ENCODE peak calls at places on chromosomes 2 and 18, in four cellular contexts. Z is K562, T is GM23338, B is MM.1S. A is an unnamed sample.

GRCh38 chr2:62340981-62341624 is 145.2 kb downstream of the B3GNT2 start:
- DNase-seq in Z (peak; percentile 65), T (no peak), B (no peak), A (peak; percentile 71)

GRCh38 chr18:55034742-55035141 is 75.5 kb upstream of the CCDC68 start:
- DNase-seq in Z (no peak), T (no peak), B (no peak), A (no peak)

GRCh38 chr2:177143444-177143843 is 69.2 kb upstream of the HNRNPA3 start:
- DNase-seq in Z (no peak), T (peak; percentile 61), B (no peak), A (peak; percentile 56)

GRCh38 chr2:74925361-74925786 is 33.1 kb upstream of the POLE4 start:
- DNase-seq in Z (no peak), T (no peak), B (no peak), A (no peak)

GRCh38 chr2:238791345-238791744 is 56.5 kb upstream of the TWIST2 start:
- DNase-seq in Z (no peak), T (no peak), B (no peak), A (no peak)

GRCh38 chr18:6576706-6577375 is 152.7 kb upstream of the ARHGAP28 start:
- DNase-seq in Z (no peak), T (no peak), B (no peak), A (no peak)

GRCh38 chr2:165897741-165898140 is 55.8 kb downstream of the TTC21B start:
- DNase-seq in Z (no peak), T (no peak), B (no peak), A (no peak)

GRCh38 chr2:200782243-200782642 is 29.5 kb upstream of the BZW1 start:
- DNase-seq in Z (no peak), T (no peak), B (no peak), A (no peak)

GRCh38 chr2:188524519-188525113 is 232.9 kb downstream of the GULP1 start:
- DNase-seq in Z (peak; percentile 46), T (peak; percentile 68), B (peak; percentile 46), A (peak; percentile 72)

GRCh38 chr2:192148620-192149321 is 46.0 kb downstream of the TMEFF2 start:
- DNase-seq in Z (no peak), T (no peak), B (no peak), A (no peak)

GRCh38 chr18:5239447-5239846 is 42.4 kb upstream of the AKAIN1 start:
- DNase-seq in Z (no peak), T (no peak), B (no peak), A (no peak)

GRCh38 chr2:180959787-180960186 is 20.6 kb upstream of the UBE2E3 start:
- DNase-seq in Z (no peak), T (no peak), B (no peak), A (no peak)
- H3K4me3 ChIP-seq in Z (no peak overlapping the region), T (no peak overlapping the region), B (no peak overlapping the region), A (no peak overlapping the region)

DNA sequence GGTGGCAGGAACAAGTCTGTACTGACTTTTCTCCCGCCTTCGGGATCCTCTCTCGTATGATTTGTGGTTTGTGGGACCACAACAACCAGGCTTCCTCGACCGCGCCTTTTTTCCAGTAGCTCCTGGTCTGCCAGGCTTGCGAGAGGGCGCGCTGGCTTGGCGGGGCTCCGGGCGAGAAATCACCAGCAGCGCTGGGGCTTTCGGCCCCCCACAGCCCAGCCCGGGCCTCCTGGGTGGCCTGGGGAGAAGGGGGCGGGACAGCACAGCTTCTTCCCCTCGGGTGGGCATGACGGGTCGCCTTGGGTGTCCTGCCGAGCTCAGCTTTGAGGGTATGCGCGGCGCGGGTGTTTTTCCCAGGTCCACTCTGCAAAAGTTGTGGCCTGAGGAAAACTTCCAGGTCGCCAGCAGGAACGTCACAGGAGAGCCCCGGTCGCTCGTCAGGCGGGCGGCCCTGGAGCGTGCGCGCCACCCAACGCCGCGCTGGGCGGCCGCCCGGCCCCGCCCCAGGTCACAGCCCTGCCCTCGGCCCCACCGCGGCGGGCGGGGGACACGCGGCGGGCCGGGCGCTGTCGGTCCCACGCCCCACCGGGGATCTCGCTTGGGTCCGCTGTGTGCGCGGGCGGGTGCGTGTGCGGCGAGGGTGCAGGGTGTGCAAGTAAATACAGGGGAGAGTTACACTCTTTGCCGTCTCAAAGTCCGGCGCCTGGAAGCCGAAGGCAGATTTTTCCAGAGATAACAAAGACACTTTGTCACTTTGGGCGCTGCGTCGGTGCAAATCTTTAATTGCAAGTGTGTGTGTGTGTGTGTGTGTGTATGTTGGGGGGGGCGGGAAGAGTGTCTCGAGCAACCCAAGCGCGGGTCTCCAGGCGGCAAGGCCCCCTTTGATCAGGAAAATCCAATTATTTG is 728 bp upstream of the SP5 start:
- DNase-seq in Z (peak; percentile 85), T (peak; percentile 51), B (peak; percentile 45), A (peak; percentile 74)
- TF ChIP-seq EZH2 in Z (no peak), T (peak; percentile 96), B (no peak), A (no peak)

GRCh38 chr2:65030933-65031332 is 25.3 kb upstream of the CEP68 start:
- DNase-seq in Z (no peak), T (no peak), B (no peak), A (no peak)
- H3K4me3 ChIP-seq in Z (no peak overlapping the region), T (peak overlapping the region; percentile 20), B (peak overlapping the region; percentile 49), A (no peak overlapping the region)

DNA sequence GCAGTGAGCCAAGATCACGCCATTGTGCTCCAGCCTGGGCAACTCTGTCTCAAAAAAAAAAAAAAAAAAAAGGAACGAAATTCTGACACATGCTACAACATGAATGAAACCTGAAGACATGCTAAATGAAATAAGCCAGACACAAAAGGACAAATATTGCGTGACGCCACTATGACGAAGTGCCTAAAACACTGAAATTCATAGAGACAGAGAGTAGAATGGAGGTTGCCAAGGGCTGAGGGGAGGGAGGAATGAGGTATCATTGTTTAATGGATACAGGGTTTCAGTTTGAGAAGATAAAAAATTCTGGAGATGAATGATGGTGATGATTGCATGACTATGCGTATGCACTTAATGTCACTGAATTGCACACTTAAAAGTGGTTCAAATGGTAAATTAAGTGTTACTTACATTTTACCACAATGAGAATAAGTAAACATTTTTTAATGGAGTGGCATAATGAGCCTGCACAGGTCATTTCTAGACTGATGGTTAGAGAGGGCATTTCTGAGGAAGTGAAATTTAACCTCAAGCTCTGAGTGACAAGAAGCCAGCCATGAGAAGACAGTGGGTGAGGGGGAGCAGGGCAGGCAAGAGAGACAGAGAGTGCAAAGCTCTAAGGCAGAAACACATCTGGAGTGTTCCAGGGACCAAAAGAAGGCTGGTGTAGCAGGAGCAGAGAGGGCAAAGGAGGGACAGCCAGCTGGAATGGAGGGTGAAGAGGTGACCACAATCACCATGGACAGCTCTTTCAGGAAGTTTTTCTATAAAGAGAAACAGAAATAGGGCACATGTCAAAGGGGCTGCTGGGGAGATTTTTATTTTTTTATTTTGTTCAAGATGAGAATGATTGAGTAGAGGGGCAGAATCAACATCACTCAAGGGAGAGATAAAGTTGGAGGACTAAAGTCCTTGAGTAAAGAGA is 20.6 kb upstream of the EXOC6B start:
- DNase-seq in Z (no peak), T (no peak), B (peak; percentile 11), A (no peak)
- TF ChIP-seq EZH2 in Z (no peak), T (no peak), B (no peak), A (no peak)